ENCODE peak calls at places on chromosomes 1 and 21, in seven cellular contexts. A, R, S, T, O, D and Y are unnamed samples.

GRCh38 chr21:22356663-22357062 is 1358.5 kb downstream of the NCAM2 start:
- DNase-seq in A (no peak), R (no peak), S (no peak), T (no peak), O (no peak), D (no peak), Y (no peak)

GRCh38 chr21:38443110-38443509 is 55.2 kb downstream of the ERG start:
- DNase-seq in A (peak; percentile 67), R (no peak), S (no peak), T (no peak), O (no peak), D (no peak), Y (no peak)

GRCh38 chr1:186239211-186239610 is 135.8 kb downstream of the TPR start:
- DNase-seq in A (no peak), R (no peak), S (no peak), T (no peak), O (no peak), D (no peak), Y (no peak)

GRCh38 chr1:25996966-25997758 is 701 bp downstream of the PAFAH2 start:
- DNase-seq in A (peak; percentile 36), R (no peak), S (no peak), T (no peak), O (no peak), D (no peak), Y (no peak)

GRCh38 chr1:222904451-222904850 is 89.6 kb downstream of the DISP1 start:
- DNase-seq in A (no peak), R (no peak), S (no peak), T (no peak), O (no peak), D (no peak), Y (no peak)

GRCh38 chr1:55427576-55427975 is 212.4 kb upstream of the USP24 start:
- DNase-seq in A (no peak), R (no peak), S (no peak), T (no peak), O (no peak), D (no peak), Y (no peak)

GRCh38 chr21:45580181-45580575 is 37.9 kb upstream of the SLC19A1 start:
- DNase-seq in A (no peak), R (peak; percentile 27), S (peak; percentile 16), T (no peak), O (no peak), D (peak; percentile 47), Y (no peak)

GRCh38 chr1:72178266-72178665 is 104.1 kb downstream of the NEGR1 start:
- DNase-seq in A (no peak), R (no peak), S (no peak), T (no peak), O (no peak), D (no peak), Y (no peak)

GRCh38 chr21:38297193-38297592 is 40.4 kb downstream of the KCNJ15 start:
- DNase-seq in A (peak; percentile 42), R (no peak), S (no peak), T (no peak), O (no peak), D (no peak), Y (no peak)

GRCh38 chr1:39902121-39902807 is 547 bp upstream of the MYCL start:
- DNase-seq in A (no peak), R (peak; percentile 82), S (peak; percentile 92), T (peak; percentile 94), O (peak; percentile 91), D (peak; percentile 92), Y (no peak)

GRCh38 chr1:211336161-211336560 is 9.5 kb downstream of the TRAF5 start:
- DNase-seq in A (no peak), R (no peak), S (no peak), T (no peak), O (no peak), D (peak; percentile 70), Y (no peak)

GRCh38 chr1:156167536-156167935 is 14.2 kb downstream of the SEMA4A start:
- DNase-seq in A (no peak), R (no peak), S (no peak), T (no peak), O (no peak), D (no peak), Y (no peak)

GRCh38 chr1:236497908-236498307 is 25.9 kb upstream of the LGALS8 start:
- DNase-seq in A (no peak), R (no peak), S (no peak), T (no peak), O (no peak), D (no peak), Y (no peak)

GRCh38 chr1:53442297-53442696 is 16.9 kb upstream of the DMRTB1 start:
- DNase-seq in A (no peak), R (no peak), S (no peak), T (no peak), O (no peak), D (no peak), Y (no peak)

GRCh38 chr21:20220586-20220985 is 777.6 kb upstream of the NCAM2 start:
- DNase-seq in A (no peak), R (no peak), S (no peak), T (no peak), O (no peak), D (no peak), Y (no peak)

GRCh38 chr21:26769613-26770188 is 75.5 kb downstream of the ADAMTS1 start:
- DNase-seq in A (peak; percentile 43), R (no peak), S (no peak), T (peak; percentile 64), O (no peak), D (no peak), Y (no peak)

GRCh38 chr1:165883056-165883455 is 55.6 kb downstream of the UCK2 start:
- DNase-seq in A (no peak), R (no peak), S (no peak), T (peak; percentile 45), O (no peak), D (no peak), Y (no peak)

GRCh38 chr1:6490181-6491075 is 1.0 kb downstream of the PLEKHG5 start:
- DNase-seq in A (peak; percentile 57), R (peak; percentile 75), S (peak; percentile 80), T (peak; percentile 95), O (peak; percentile 80), D (peak; percentile 86), Y (no peak)

GRCh38 chr1:6488602-6489382 is 2.7 kb downstream of the PLEKHG5 start:
- DNase-seq in A (no peak), R (no peak), S (peak; percentile 44), T (no peak), O (no peak), D (no peak), Y (no peak)

GRCh38 chr1:6487804-6488484 is 3.5 kb downstream of the PLEKHG5 start:
- DNase-seq in A (no peak), R (no peak), S (no peak), T (no peak), O (no peak), D (no peak), Y (no peak)

GRCh38 chr1:6489799-6490180 is 1.7 kb downstream of the PLEKHG5 start:
- DNase-seq in A (peak; percentile 71), R (no peak), S (peak; percentile 79), T (peak; percentile 85), O (peak; percentile 97), D (peak; percentile 93), Y (no peak)

DNA sequence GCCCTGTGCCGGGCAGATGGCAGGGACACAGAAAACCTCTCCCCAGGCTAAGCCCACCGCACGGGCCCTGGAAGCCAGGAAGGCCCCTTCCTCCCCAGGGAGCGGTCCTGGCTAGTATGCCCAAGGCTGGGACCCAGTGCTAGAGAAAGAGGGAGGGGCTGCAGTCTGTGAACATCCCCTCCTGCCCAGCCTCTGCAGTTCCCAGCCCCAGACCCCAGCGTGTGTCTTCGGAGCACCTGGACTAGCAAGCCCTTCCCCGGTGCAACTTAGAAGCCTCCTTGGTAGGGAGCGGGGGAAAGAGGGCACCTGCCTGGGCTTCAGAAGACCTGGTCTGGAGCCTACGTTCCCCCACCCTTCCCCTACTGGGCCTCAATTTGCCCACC is 2.1 kb downstream of the PLEKHG5 start:
- DNase-seq in A (no peak), R (no peak), S (no peak), T (no peak), O (no peak), D (no peak), Y (no peak)
- H3K4me1 ChIP-seq in A (peaks cover 45% of the 10 kb centered on the region), R (no peaks in the 10 kb centered on the region), S (peaks cover 55% of the 10 kb centered on the region), T (peaks cover 16% of the 10 kb centered on the region), O (peaks cover 4% of the 10 kb centered on the region), D (peaks cover 99% of the 10 kb centered on the region), Y (peaks cover 40% of the 10 kb centered on the region)

DNA sequence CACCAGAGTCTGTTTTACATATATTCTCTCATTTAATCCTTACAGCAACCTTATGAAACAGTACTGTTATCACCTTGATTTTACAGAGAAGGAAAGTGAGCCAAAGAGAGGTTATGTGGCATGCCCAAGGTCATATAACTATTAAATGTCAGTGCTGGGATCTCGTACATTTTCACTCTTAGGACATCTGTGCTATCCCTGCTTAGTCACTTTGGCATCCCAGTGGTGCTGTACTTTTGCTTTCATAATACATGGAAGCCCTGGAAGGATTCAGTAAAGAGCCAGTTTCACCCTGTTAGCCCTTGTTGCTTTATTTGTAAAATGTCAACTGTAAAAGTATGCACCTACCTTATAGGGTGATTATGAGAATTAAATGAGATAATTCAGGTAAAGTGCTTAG is 104.4 kb downstream of the NFIA start:
- DNase-seq in A (no peak), R (no peak), S (no peak), T (no peak), O (no peak), D (no peak), Y (no peak)
- TF ChIP-seq POLR2AphosphoS5 in A (no peak), R (no peak), S (no peak), T (no peak), O (no peak), D (no peak), Y (no peak)

DNA sequence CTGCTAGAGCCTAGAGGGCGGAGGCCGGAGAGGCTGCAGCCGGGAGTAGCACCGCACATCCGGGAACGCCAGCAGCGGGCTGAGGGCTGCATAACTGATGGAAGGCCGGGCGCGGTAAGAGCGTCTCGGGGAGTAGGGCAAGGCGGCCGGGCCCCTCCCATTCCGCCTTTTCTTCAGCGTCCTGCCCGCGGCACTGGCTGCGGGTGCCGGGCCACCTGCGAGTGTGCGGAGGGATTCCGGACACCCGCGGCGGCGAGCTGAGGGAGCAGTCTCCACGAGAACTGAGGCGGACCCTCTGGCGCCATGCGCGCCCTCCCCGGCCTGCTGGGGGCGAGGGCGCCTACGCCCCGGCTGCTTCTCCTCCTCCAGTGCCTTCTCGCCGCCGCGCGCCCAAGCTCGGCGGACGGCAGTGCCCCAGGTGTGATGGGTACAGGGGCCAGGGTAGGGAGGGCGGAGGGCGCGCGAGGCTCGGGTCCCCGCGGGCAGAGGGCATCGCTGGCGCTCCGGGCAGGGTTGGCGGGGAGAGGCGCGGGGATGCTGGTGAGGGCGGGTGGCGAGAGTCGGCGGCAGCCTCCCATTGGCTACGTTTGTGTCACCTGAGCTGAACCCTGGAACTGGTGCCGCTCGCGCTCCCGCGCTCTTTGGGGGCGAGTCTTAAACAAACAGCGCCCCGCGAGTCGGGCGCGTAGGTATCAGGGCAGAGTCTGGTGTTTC is 334.4 kb downstream of the SRGAP2C start:
- DNase-seq in A (peak; percentile 1), R (no peak), S (peak; percentile 59), T (peak; percentile 94), O (peak; percentile 23), D (peak; percentile 96), Y (peak; percentile 68)
- H3K4me1 ChIP-seq in A (peaks cover 4% of the 10 kb centered on the region), R (no peaks in the 10 kb centered on the region), S (peaks cover 11% of the 10 kb centered on the region), T (peaks cover 9% of the 10 kb centered on the region), O (no peaks in the 10 kb centered on the region), D (peaks cover 52% of the 10 kb centered on the region), Y (peaks cover 8% of the 10 kb centered on the region)

DNA sequence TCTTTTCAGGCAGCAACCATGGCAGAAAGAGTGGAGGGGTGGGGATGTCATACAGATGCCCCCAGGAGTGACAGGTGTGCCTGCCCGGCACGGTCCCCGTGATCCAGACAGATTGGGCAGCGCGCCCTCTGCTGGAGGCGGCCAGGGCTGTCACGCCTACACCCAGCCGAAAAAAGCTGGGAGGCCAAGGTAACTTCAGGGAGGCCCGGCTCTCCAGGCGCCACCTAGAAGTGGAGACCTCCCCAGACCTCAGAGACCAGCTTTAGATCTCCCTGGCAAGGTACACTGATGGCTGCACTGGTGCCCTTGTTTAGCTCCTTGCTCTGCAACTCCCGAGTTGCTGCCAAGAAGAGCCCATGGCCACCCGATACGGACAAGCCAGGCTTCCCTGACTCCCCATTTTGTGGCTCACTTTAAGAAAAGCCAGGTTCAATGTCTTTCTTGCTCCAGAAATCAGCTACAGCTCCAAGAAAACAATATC is 6.6 kb downstream of the GOLT1A start:
- DNase-seq in A (peak; percentile 41), R (peak; percentile 76), S (peak; percentile 83), T (peak; percentile 90), O (peak; percentile 91), D (peak; percentile 90), Y (peak; percentile 77)
- TF ChIP-seq POLR2AphosphoS5 in A (no peak), R (no peak), S (no peak), T (no peak), O (no peak), D (no peak), Y (no peak)